ENCODE peak calls at places on chromosome 16, in ten cellular contexts. One of them, this sample, is unnamed.

GRCh38 chr16:84115919-84116719 is 623 bp downstream of the MBTPS1 start:
- DNase-seq in caudate nucleus: peak; percentile 48
- DNase-seq in A549: peak; percentile 19
- DNase-seq in sigmoid colon: no peak
- DNase-seq in body of pancreas: peak; percentile 68
- DNase-seq in transverse colon: peak; percentile 62
- DNase-seq in endothelial cell of umbilical vein: peak; percentile 52
- DNase-seq in small intestine: peak; percentile 65
- DNase-seq in colonic mucosa: peak; percentile 67
- DNase-seq in prostate gland: peak; percentile 41
- DNase-seq in this sample: no peak

GRCh38 chr16:19868421-19868820 is 16.2 kb downstream of the GPRC5B start:
- DNase-seq in caudate nucleus: no peak
- DNase-seq in A549: no peak
- DNase-seq in sigmoid colon: no peak
- DNase-seq in body of pancreas: no peak
- DNase-seq in transverse colon: no peak
- DNase-seq in endothelial cell of umbilical vein: no peak
- DNase-seq in small intestine: no peak
- DNase-seq in colonic mucosa: no peak
- DNase-seq in prostate gland: peak; percentile 20
- DNase-seq in this sample: no peak

GRCh38 chr16:58198739-58199411 is 969 bp upstream of the CSNK2A2 start:
- DNase-seq in caudate nucleus: no peak
- DNase-seq in A549: no peak
- DNase-seq in sigmoid colon: no peak
- DNase-seq in body of pancreas: no peak
- DNase-seq in transverse colon: no peak
- DNase-seq in endothelial cell of umbilical vein: no peak
- DNase-seq in small intestine: no peak
- DNase-seq in colonic mucosa: no peak
- DNase-seq in prostate gland: no peak
- DNase-seq in this sample: no peak

GRCh38 chr16:51896013-51896412 is 650.9 kb downstream of the TOX3 start:
- DNase-seq in caudate nucleus: no peak
- DNase-seq in A549: no peak
- DNase-seq in sigmoid colon: no peak
- DNase-seq in body of pancreas: no peak
- DNase-seq in transverse colon: no peak
- DNase-seq in endothelial cell of umbilical vein: no peak
- DNase-seq in small intestine: no peak
- DNase-seq in colonic mucosa: no peak
- DNase-seq in prostate gland: no peak
- DNase-seq in this sample: no peak

GRCh38 chr16:87180069-87180468 is 137.1 kb downstream of the C16orf95 start:
- DNase-seq in caudate nucleus: no peak
- DNase-seq in A549: no peak
- DNase-seq in sigmoid colon: no peak
- DNase-seq in body of pancreas: no peak
- DNase-seq in transverse colon: no peak
- DNase-seq in endothelial cell of umbilical vein: no peak
- DNase-seq in small intestine: no peak
- DNase-seq in colonic mucosa: no peak
- DNase-seq in prostate gland: no peak
- DNase-seq in this sample: no peak

GRCh38 chr16:24540575-24541240 is 1.3 kb downstream of the RBBP6 start:
- DNase-seq in caudate nucleus: no peak
- DNase-seq in A549: no peak
- DNase-seq in sigmoid colon: no peak
- DNase-seq in body of pancreas: no peak
- DNase-seq in transverse colon: no peak
- DNase-seq in endothelial cell of umbilical vein: peak; percentile 46
- DNase-seq in small intestine: peak; percentile 43
- DNase-seq in colonic mucosa: peak; percentile 25
- DNase-seq in prostate gland: peak; percentile 20
- DNase-seq in this sample: no peak

GRCh38 chr16:52090080-52090479 is 456.9 kb downstream of the TOX3 start:
- DNase-seq in caudate nucleus: no peak
- DNase-seq in A549: no peak
- DNase-seq in sigmoid colon: no peak
- DNase-seq in body of pancreas: no peak
- DNase-seq in transverse colon: no peak
- DNase-seq in endothelial cell of umbilical vein: no peak
- DNase-seq in small intestine: no peak
- DNase-seq in colonic mucosa: no peak
- DNase-seq in prostate gland: no peak
- DNase-seq in this sample: no peak

GRCh38 chr16:85490971-85491771 is 122.0 kb upstream of the GSE1 start:
- DNase-seq in caudate nucleus: no peak
- DNase-seq in A549: peak; percentile 63
- DNase-seq in sigmoid colon: no peak
- DNase-seq in body of pancreas: peak; percentile 49
- DNase-seq in transverse colon: peak; percentile 65
- DNase-seq in endothelial cell of umbilical vein: no peak
- DNase-seq in small intestine: peak; percentile 42
- DNase-seq in colonic mucosa: peak; percentile 59
- DNase-seq in prostate gland: no peak
- DNase-seq in this sample: no peak

GRCh38 chr16:8194795-8195194 is 395.5 kb downstream of the TMEM114 start:
- DNase-seq in caudate nucleus: no peak
- DNase-seq in A549: no peak
- DNase-seq in sigmoid colon: no peak
- DNase-seq in body of pancreas: no peak
- DNase-seq in transverse colon: no peak
- DNase-seq in endothelial cell of umbilical vein: no peak
- DNase-seq in small intestine: no peak
- DNase-seq in colonic mucosa: no peak
- DNase-seq in prostate gland: no peak
- DNase-seq in this sample: no peak

GRCh38 chr16:81600275-81600674 is 155.7 kb downstream of the CMIP start:
- DNase-seq in caudate nucleus: no peak
- DNase-seq in A549: no peak
- DNase-seq in sigmoid colon: no peak
- DNase-seq in body of pancreas: no peak
- DNase-seq in transverse colon: no peak
- DNase-seq in endothelial cell of umbilical vein: peak; percentile 46
- DNase-seq in small intestine: no peak
- DNase-seq in colonic mucosa: no peak
- DNase-seq in prostate gland: peak; percentile 46
- DNase-seq in this sample: no peak

GRCh38 chr16:51630051-51630450 is 479.0 kb upstream of the SALL1 start:
- DNase-seq in caudate nucleus: no peak
- DNase-seq in A549: no peak
- DNase-seq in sigmoid colon: no peak
- DNase-seq in body of pancreas: no peak
- DNase-seq in transverse colon: no peak
- DNase-seq in endothelial cell of umbilical vein: no peak
- DNase-seq in small intestine: no peak
- DNase-seq in colonic mucosa: no peak
- DNase-seq in prostate gland: no peak
- DNase-seq in this sample: no peak

GRCh38 chr16:28597692-28598261 is 927 bp upstream of the SULT1A2 start:
- DNase-seq in caudate nucleus: no peak
- DNase-seq in A549: no peak
- DNase-seq in sigmoid colon: no peak
- DNase-seq in body of pancreas: no peak
- DNase-seq in transverse colon: no peak
- DNase-seq in endothelial cell of umbilical vein: no peak
- DNase-seq in small intestine: peak; percentile 61
- DNase-seq in colonic mucosa: peak; percentile 38
- DNase-seq in prostate gland: no peak
- DNase-seq in this sample: no peak

GRCh38 chr16:85372627-85373372 is 240.3 kb upstream of the GSE1 start:
- DNase-seq in caudate nucleus: no peak
- DNase-seq in A549: no peak
- DNase-seq in sigmoid colon: peak; percentile 83
- DNase-seq in body of pancreas: peak; percentile 65
- DNase-seq in transverse colon: no peak
- DNase-seq in endothelial cell of umbilical vein: no peak
- DNase-seq in small intestine: peak; percentile 47
- DNase-seq in colonic mucosa: peak; percentile 47
- DNase-seq in prostate gland: no peak
- DNase-seq in this sample: no peak

GRCh38 chr16:8893426-8893825 is 11.3 kb downstream of the LITAFD start:
- DNase-seq in caudate nucleus: no peak
- DNase-seq in A549: no peak
- DNase-seq in sigmoid colon: peak; percentile 36
- DNase-seq in body of pancreas: no peak
- DNase-seq in transverse colon: no peak
- DNase-seq in endothelial cell of umbilical vein: no peak
- DNase-seq in small intestine: no peak
- DNase-seq in colonic mucosa: no peak
- DNase-seq in prostate gland: no peak
- DNase-seq in this sample: no peak

GRCh38 chr16:66304151-66304550 is 62.3 kb upstream of the CDH5 start:
- DNase-seq in caudate nucleus: no peak
- DNase-seq in A549: no peak
- DNase-seq in sigmoid colon: no peak
- DNase-seq in body of pancreas: no peak
- DNase-seq in transverse colon: no peak
- DNase-seq in endothelial cell of umbilical vein: no peak
- DNase-seq in small intestine: no peak
- DNase-seq in colonic mucosa: no peak
- DNase-seq in prostate gland: no peak
- DNase-seq in this sample: no peak

GRCh38 chr16:86002178-86002577 is 103.2 kb downstream of the IRF8 start:
- DNase-seq in caudate nucleus: no peak
- DNase-seq in A549: no peak
- DNase-seq in sigmoid colon: no peak
- DNase-seq in body of pancreas: no peak
- DNase-seq in transverse colon: no peak
- DNase-seq in endothelial cell of umbilical vein: no peak
- DNase-seq in small intestine: no peak
- DNase-seq in colonic mucosa: no peak
- DNase-seq in prostate gland: no peak
- DNase-seq in this sample: no peak

GRCh38 chr16:30923554-30924085 is at the start of gene FBXL19:
- DNase-seq in caudate nucleus: no peak
- DNase-seq in A549: no peak
- DNase-seq in sigmoid colon: peak; percentile 78
- DNase-seq in body of pancreas: peak; percentile 34
- DNase-seq in transverse colon: peak; percentile 45
- DNase-seq in endothelial cell of umbilical vein: no peak
- DNase-seq in small intestine: no peak
- DNase-seq in colonic mucosa: no peak
- DNase-seq in prostate gland: no peak
- DNase-seq in this sample: no peak

GRCh38 chr16:4833584-4833983 is 13.5 kb downstream of the GLYR1 start:
- DNase-seq in caudate nucleus: no peak
- DNase-seq in A549: no peak
- DNase-seq in sigmoid colon: no peak
- DNase-seq in body of pancreas: no peak
- DNase-seq in transverse colon: no peak
- DNase-seq in endothelial cell of umbilical vein: no peak
- DNase-seq in small intestine: peak; percentile 20
- DNase-seq in colonic mucosa: no peak
- DNase-seq in prostate gland: no peak
- DNase-seq in this sample: no peak
- H3K27ac ChIP-seq in caudate nucleus: no peak overlapping the region
- H3K27ac ChIP-seq in A549: no peak overlapping the region
- H3K27ac ChIP-seq in sigmoid colon: no peak overlapping the region
- H3K27ac ChIP-seq in body of pancreas: no peak overlapping the region
- H3K27ac ChIP-seq in transverse colon: peak overlapping the region; percentile 69
- H3K27ac ChIP-seq in endothelial cell of umbilical vein: no peak overlapping the region
- H3K27ac ChIP-seq in small intestine: no peak overlapping the region
- H3K27ac ChIP-seq in colonic mucosa: no peak overlapping the region
- H3K27ac ChIP-seq in prostate gland: no peak overlapping the region
- H3K27ac ChIP-seq in this sample: no peak overlapping the region

DNA sequence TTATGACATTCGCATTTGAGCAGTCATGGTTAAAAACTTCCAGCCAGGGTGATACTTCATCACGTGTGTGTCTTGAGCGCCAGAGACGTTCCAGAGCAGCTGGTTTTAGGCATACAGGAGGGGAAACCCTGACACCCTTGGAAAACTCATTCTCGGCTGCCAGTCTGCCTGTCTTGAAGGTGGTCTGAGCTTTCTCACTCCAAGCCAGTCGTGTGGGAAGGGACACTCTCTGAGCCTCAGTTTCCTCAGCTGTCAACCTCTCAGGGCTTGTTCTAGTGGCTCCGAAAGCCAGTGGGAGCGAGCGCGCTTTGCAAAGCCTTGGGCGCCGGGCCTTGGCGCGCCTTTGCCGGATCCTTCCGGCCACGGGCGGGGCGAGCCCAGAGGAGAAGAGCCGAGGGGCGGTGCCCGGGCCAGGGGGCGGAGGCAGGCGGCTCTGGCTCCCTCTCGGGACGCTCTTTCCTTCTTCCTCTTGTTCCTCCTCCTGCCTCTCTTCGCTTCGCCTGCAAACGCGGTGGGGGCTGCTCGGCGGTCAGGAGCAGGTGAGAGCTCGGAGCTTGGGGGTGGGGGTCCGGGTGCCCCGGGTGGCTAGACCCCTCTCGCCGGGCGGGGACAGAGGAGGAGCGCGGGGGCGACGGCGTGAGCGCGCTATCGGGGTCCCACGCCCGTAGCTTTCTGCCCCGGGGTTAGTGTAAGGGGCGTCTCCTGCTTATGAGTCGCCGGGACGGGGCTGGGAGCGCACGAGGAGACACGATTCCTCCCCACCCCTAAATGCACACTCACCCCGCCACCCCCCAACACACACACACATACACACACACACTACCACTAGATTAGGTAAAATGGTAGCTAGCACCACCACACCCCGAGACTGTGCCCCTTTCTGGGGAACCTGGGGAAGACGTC is at the start of gene LDAF1:
- DNase-seq in caudate nucleus: no peak
- DNase-seq in A549: peak; percentile 75
- DNase-seq in sigmoid colon: peak; percentile 93
- DNase-seq in body of pancreas: peak; percentile 85
- DNase-seq in transverse colon: peak; percentile 91
- DNase-seq in endothelial cell of umbilical vein: peak; percentile 62
- DNase-seq in small intestine: peak; percentile 86
- DNase-seq in colonic mucosa: peak; percentile 93
- DNase-seq in prostate gland: peak; percentile 87
- DNase-seq in this sample: peak; percentile 11
- H3K27ac ChIP-seq in caudate nucleus: no peak within 1 kb of the TSS
- H3K27ac ChIP-seq in A549: peak within 1 kb of the TSS; percentile 84
- H3K27ac ChIP-seq in sigmoid colon: peak within 1 kb of the TSS; percentile 85
- H3K27ac ChIP-seq in body of pancreas: peak within 1 kb of the TSS; percentile 56
- H3K27ac ChIP-seq in transverse colon: peak within 1 kb of the TSS; percentile 93
- H3K27ac ChIP-seq in endothelial cell of umbilical vein: no peak within 1 kb of the TSS
- H3K27ac ChIP-seq in small intestine: peak within 1 kb of the TSS; percentile 24
- H3K27ac ChIP-seq in colonic mucosa: peak within 1 kb of the TSS; percentile 76
- H3K27ac ChIP-seq in prostate gland: peak within 1 kb of the TSS; percentile 88
- H3K27ac ChIP-seq in this sample: peak within 1 kb of the TSS; percentile 90

GRCh38 chr16:4746991-4747574 is 12.7 kb downstream of the DNAAF8 start:
- DNase-seq in caudate nucleus: no peak
- DNase-seq in A549: no peak
- DNase-seq in sigmoid colon: no peak
- DNase-seq in body of pancreas: no peak
- DNase-seq in transverse colon: no peak
- DNase-seq in endothelial cell of umbilical vein: no peak
- DNase-seq in small intestine: no peak
- DNase-seq in colonic mucosa: no peak
- DNase-seq in prostate gland: no peak
- DNase-seq in this sample: no peak
- H3K27ac ChIP-seq in caudate nucleus: peak overlapping the region; percentile 74
- H3K27ac ChIP-seq in A549: no peak overlapping the region
- H3K27ac ChIP-seq in sigmoid colon: peak overlapping the region; percentile 21
- H3K27ac ChIP-seq in body of pancreas: no peak overlapping the region
- H3K27ac ChIP-seq in transverse colon: no peak overlapping the region
- H3K27ac ChIP-seq in endothelial cell of umbilical vein: no peak overlapping the region
- H3K27ac ChIP-seq in small intestine: no peak overlapping the region
- H3K27ac ChIP-seq in colonic mucosa: no peak overlapping the region
- H3K27ac ChIP-seq in prostate gland: peak overlapping the region; percentile 58
- H3K27ac ChIP-seq in this sample: no peak overlapping the region

GRCh38 chr16:89407282-89407924 is 83.0 kb downstream of the ANKRD11 start:
- DNase-seq in caudate nucleus: no peak
- DNase-seq in A549: no peak
- DNase-seq in sigmoid colon: no peak
- DNase-seq in body of pancreas: no peak
- DNase-seq in transverse colon: no peak
- DNase-seq in endothelial cell of umbilical vein: peak; percentile 16
- DNase-seq in small intestine: no peak
- DNase-seq in colonic mucosa: no peak
- DNase-seq in prostate gland: no peak
- DNase-seq in this sample: no peak
- H3K27ac ChIP-seq in caudate nucleus: no peak overlapping the region
- H3K27ac ChIP-seq in A549: no peak overlapping the region
- H3K27ac ChIP-seq in sigmoid colon: no peak overlapping the region
- H3K27ac ChIP-seq in body of pancreas: no peak overlapping the region
- H3K27ac ChIP-seq in transverse colon: no peak overlapping the region
- H3K27ac ChIP-seq in endothelial cell of umbilical vein: no peak overlapping the region
- H3K27ac ChIP-seq in small intestine: peak overlapping the region; percentile 22
- H3K27ac ChIP-seq in colonic mucosa: no peak overlapping the region
- H3K27ac ChIP-seq in prostate gland: no peak overlapping the region
- H3K27ac ChIP-seq in this sample: peak overlapping the region; percentile 67